ENCODE peak calls at places on chromosomes 4 and X, in seven cellular contexts. C, H, Z, W, U, K and A are unnamed samples.
A peak's percentile ranks its signal among the peaks of the same experiment; 100 is the strongest.

GRCh38 chr4:89661490-89661889 is 175.5 kb downstream of the SNCA start:
- DNase-seq in U (peak; percentile 38), C (peak; percentile 52), W (peak; percentile 37), K (peak; percentile 29), Z (peak; percentile 46), H (peak; percentile 86), A (peak; percentile 86)

GRCh38 chr4:6278801-6279197 is 9.1 kb downstream of the WFS1 start:
- DNase-seq in C (no peak), W (peak; percentile 96), K (no peak), Z (peak; percentile 54), U (peak; percentile 65), H (no peak), A (no peak)

GRCh38 chr4:5472166-5472565 is 236.2 kb downstream of the EVC2 start:
- DNase-seq in K (no peak), H (no peak), W (no peak), C (no peak), U (no peak), Z (no peak), A (no peak)

GRCh38 chr4:7201351-7202305 is 9.3 kb downstream of the SORCS2 start:
- DNase-seq in Z (no peak), U (no peak), K (no peak), H (peak; percentile 14), C (no peak), W (no peak), A (no peak)

GRCh38 chr4:185721190-185721948 is 90.6 kb downstream of the SORBS2 start:
- DNase-seq in C (peak; percentile 93), Z (peak; percentile 70), W (no peak), K (no peak), H (no peak), U (no peak), A (no peak)

GRCh38 chrX:154540897-154541535 is 5.6 kb downstream of the G6PD start:
- DNase-seq in C (no peak), U (no peak), W (no peak), K (no peak), Z (no peak), H (no peak), A (peak; percentile 83)

GRCh38 chr4:80646061-80646460 is 310.5 kb downstream of the CFAP299 start:
- DNase-seq in U (no peak), Z (no peak), H (no peak), K (no peak), W (no peak), C (peak; percentile 18), A (no peak)

GRCh38 chr4:143404555-143404954 is 67.9 kb downstream of the GAB1 start:
- DNase-seq in Z (no peak), W (no peak), K (no peak), U (no peak), H (no peak), C (no peak), A (no peak)

GRCh38 chr4:31545755-31546154 is 825.6 kb downstream of the PCDH7 start:
- DNase-seq in Z (no peak), K (no peak), C (no peak), U (no peak), H (no peak), W (no peak), A (no peak)

GRCh38 chr4:11505225-11505971 is 76.7 kb upstream of the HS3ST1 start:
- DNase-seq in U (no peak), C (no peak), H (no peak), Z (no peak), W (peak; percentile 96), K (no peak), A (peak; percentile 98)

GRCh38 chr4:174084981-174085380 is 198.5 kb downstream of the FBXO8 start:
- DNase-seq in H (no peak), C (no peak), W (no peak), Z (no peak), U (no peak), K (no peak), A (no peak)

GRCh38 chrX:149818652-149819051 is 36.9 kb downstream of the MAGEA9 start:
- DNase-seq in C (no peak), U (no peak), Z (no peak), W (no peak), K (no peak), H (no peak), A (peak; percentile 67)

GRCh38 chr4:7325541-7325940 is 109.2 kb downstream of the PSAPL1 start:
- DNase-seq in U (no peak), H (no peak), C (no peak), K (no peak), Z (no peak), W (no peak), A (no peak)

GRCh38 chrX:150084474-150085229 is 146.4 kb upstream of the EOLA2 start:
- DNase-seq in U (peak; percentile 77), Z (peak; percentile 49), C (peak; percentile 55), K (no peak), H (no peak), W (peak; percentile 81), A (peak; percentile 13)

GRCh38 chr4:109075617-109076016 is 226.8 kb downstream of the COL25A1 start:
- DNase-seq in K (no peak), C (no peak), U (no peak), Z (no peak), H (no peak), W (no peak), A (no peak)

GRCh38 chr4:4410271-4410670 is 23.4 kb downstream of the NSG1 start:
- DNase-seq in K (no peak), C (no peak), H (no peak), Z (no peak), U (no peak), W (no peak), A (no peak)
- H3K9ac ChIP-seq in K (no peak overlapping the region), C (no peak overlapping the region), H (no peak overlapping the region), Z (no peak overlapping the region), U (no peak overlapping the region), W (no peak overlapping the region), A (no peak overlapping the region)

GRCh38 chrX:129773649-129774458 is 5.9 kb upstream of the SASH3 start:
- DNase-seq in U (no peak), W (no peak), Z (no peak), K (peak; percentile 5), C (no peak), H (no peak), A (no peak)
- H3K9ac ChIP-seq in U (no peak overlapping the region), W (no peak overlapping the region), Z (no peak overlapping the region), K (no peak overlapping the region), C (no peak overlapping the region), H (no peak overlapping the region), A (no peak overlapping the region)

GRCh38 chrX:22135171-22135711 is 103.1 kb downstream of the PHEX start:
- DNase-seq in K (no peak), W (peak; percentile 35), C (peak; percentile 53), H (no peak), Z (peak; percentile 89), U (peak; percentile 45), A (peak; percentile 73)
- H3K9ac ChIP-seq in K (no peak overlapping the region), W (peak overlapping the region; percentile 39), C (no peak overlapping the region), H (no peak overlapping the region), Z (no peak overlapping the region), U (peak overlapping the region; percentile 45), A (peak overlapping the region; percentile 82)

DNA sequence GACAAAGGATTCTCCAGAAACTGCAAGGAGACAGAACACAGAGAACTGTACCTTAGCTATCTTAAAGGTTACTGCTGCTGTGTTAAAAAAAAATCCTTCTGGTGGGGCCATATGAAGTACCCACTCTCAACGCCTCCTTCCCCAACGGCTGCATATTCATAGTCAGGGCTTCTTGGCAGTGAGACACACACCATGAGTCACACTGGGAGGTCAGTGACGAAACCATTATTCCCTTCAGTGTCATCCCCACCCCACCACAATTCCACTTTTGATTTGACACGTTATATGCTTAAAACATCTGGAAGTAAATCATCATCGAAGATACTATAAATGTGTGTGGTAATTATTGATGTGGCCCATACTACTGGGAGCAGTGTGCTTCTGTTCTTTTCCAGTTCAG is 271.5 kb downstream of the LDB2 start:
- DNase-seq in W (peak; percentile 59), Z (peak; percentile 96), K (no peak), U (peak; percentile 98), H (peak; percentile 25), C (peak; percentile 92), A (peak; percentile 3)
- H3K9ac ChIP-seq in W (no peak overlapping the region), Z (no peak overlapping the region), K (no peak overlapping the region), U (no peak overlapping the region), H (no peak overlapping the region), C (peak overlapping the region; percentile 48), A (no peak overlapping the region)

DNA sequence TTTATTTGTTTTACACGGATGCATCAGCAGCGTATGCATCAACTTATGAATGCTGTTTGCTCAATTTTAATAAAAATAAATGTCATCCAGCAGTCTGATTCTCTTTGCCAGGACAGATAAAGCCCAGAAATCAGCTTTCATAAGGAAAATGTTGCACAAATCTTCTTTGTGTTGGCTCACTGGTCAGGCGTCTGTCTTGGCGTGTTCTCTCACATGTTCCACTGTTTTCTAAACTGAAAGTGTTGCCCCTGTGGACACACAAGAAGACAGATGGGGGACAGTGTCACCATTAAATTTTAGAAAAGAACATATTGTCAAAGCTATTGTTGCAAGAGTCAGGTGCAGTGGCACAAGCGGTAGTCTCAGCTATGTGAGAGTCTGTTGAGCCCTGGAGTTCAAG is 316.2 kb downstream of the CENPC start:
- DNase-seq in H (no peak), K (no peak), W (no peak), C (no peak), U (no peak), Z (no peak), A (no peak)
- H3K9ac ChIP-seq in H (no peak overlapping the region), K (no peak overlapping the region), W (no peak overlapping the region), C (no peak overlapping the region), U (no peak overlapping the region), Z (no peak overlapping the region), A (no peak overlapping the region)

GRCh38 chrX:119363391-119363790 is 35.7 kb upstream of the SLC25A43 start:
- DNase-seq in H (no peak), W (no peak), K (no peak), Z (no peak), C (no peak), U (no peak), A (no peak)

GRCh38 chrX:119359618-119360382 is 39.3 kb upstream of the SLC25A43 start:
- DNase-seq in Z (peak; percentile 0), K (no peak), C (peak; percentile 30), W (no peak), U (no peak), H (no peak), A (no peak)
- H3K9ac ChIP-seq in Z (no peak overlapping the region), K (no peak overlapping the region), C (no peak overlapping the region), W (no peak overlapping the region), U (no peak overlapping the region), H (no peak overlapping the region), A (no peak overlapping the region)

GRCh38 chr4:161601011-161601410 is 562.8 kb downstream of the FSTL5 start:
- DNase-seq in U (no peak), C (no peak), H (peak; percentile 62), K (no peak), W (no peak), Z (no peak), A (no peak)

DNA sequence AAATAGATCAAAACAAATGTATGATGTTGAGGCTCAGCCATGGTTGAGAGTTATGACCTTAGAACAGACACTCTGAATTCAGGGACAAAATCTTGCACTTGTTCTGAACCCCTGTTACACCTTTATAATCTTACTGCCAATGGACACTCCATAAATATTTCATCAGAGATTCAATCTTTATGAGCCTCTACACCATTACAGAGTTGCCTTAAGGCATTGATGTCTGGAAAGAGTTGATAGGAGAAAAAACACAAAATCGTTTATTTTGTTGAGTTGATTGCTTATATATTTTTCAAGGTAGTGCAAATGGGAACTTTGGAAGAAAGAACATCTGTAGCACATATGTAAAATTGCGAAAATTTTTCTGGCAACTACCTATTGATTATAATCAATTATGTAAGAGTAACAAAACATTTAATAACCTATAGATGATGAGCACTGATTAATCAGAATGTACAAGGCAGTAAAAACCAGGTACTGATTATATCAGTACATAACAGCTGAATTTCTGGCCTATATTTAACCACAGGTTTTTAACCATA is 568.5 kb downstream of the FSTL5 start:
- DNase-seq in U (no peak), W (no peak), K (no peak), C (no peak), H (no peak), Z (no peak), A (no peak)
- H3K9ac ChIP-seq in U (no peak overlapping the region), W (no peak overlapping the region), K (no peak overlapping the region), C (no peak overlapping the region), H (no peak overlapping the region), Z (no peak overlapping the region), A (no peak overlapping the region)

GRCh38 chr4:128802680-128803628 is 6.5 kb upstream of the JADE1 start:
- DNase-seq in H (no peak), W (no peak), Z (no peak), K (no peak), C (no peak), U (no peak), A (no peak)
- H3K9ac ChIP-seq in H (no peak overlapping the region), W (no peak overlapping the region), Z (no peak overlapping the region), K (no peak overlapping the region), C (no peak overlapping the region), U (no peak overlapping the region), A (no peak overlapping the region)